ENCODE peak calls at places on chromosomes 11 and 22, in nine cellular contexts. T, I, J, U, F, W, C, A and Z are unnamed samples.

GRCh38 chr11:120814531-120815259 is 209.2 kb upstream of the TBCEL start:
- DNase-seq in C (no peak), F (no peak), A (no peak), U (no peak), I (no peak), W (no peak), T (no peak), J (no peak), Z (no peak)

GRCh38 chr11:112878228-112878627 is 83.0 kb upstream of the NCAM1 start:
- DNase-seq in U (peak; percentile 14), J (no peak), F (no peak), A (no peak), I (no peak), W (no peak), C (no peak), T (no peak), Z (no peak)

GRCh38 chr11:41499429-41499828 is 40.0 kb upstream of the LRRC4C start:
- DNase-seq in W (no peak), A (no peak), U (no peak), F (no peak), J (no peak), I (no peak), C (no peak), T (no peak), Z (no peak)

GRCh38 chr22:44147821-44148574 is 32.7 kb upstream of the PARVG start:
- DNase-seq in F (no peak), U (no peak), J (no peak), T (no peak), C (no peak), W (no peak), A (no peak), I (peak; percentile 54), Z (no peak)

GRCh38 chr11:29657709-29658108 is 359.1 kb downstream of the KCNA4 start:
- DNase-seq in T (peak; percentile 6), U (no peak), F (no peak), A (no peak), I (no peak), C (no peak), J (no peak), W (no peak), Z (no peak)

GRCh38 chr11:34531663-34532062 is 18.1 kb upstream of the ELF5 start:
- DNase-seq in I (no peak), C (no peak), T (no peak), U (no peak), W (no peak), J (no peak), F (no peak), A (no peak), Z (no peak)

GRCh38 chr22:17086301-17086700 is 1.5 kb downstream of the IL17RA start:
- DNase-seq in I (no peak), F (no peak), T (no peak), C (no peak), W (no peak), A (peak; percentile 60), U (no peak), J (no peak), Z (no peak)

GRCh38 chr11:43578346-43579170 is 102.0 kb upstream of the HSD17B12 start:
- DNase-seq in I (peak; percentile 34), U (no peak), C (no peak), J (no peak), T (no peak), A (no peak), F (no peak), W (no peak), Z (no peak)

GRCh38 chr22:48422900-48423480 is 1404.7 kb downstream of the BRD1 start:
- DNase-seq in F (no peak), C (no peak), U (no peak), I (no peak), W (no peak), T (no peak), A (peak; percentile 29), J (no peak), Z (no peak)

GRCh38 chr11:77661670-77662069 is 24.1 kb upstream of the CLNS1A start:
- DNase-seq in A (no peak), F (no peak), T (no peak), C (no peak), J (no peak), U (no peak), I (no peak), W (no peak), Z (no peak)

GRCh38 chr11:77658213-77659013 is 20.8 kb upstream of the CLNS1A start:
- DNase-seq in A (no peak), T (no peak), F (no peak), U (no peak), C (no peak), J (no peak), I (peak; percentile 53), W (no peak), Z (no peak)

GRCh38 chr11:77665240-77665965 is 27.8 kb upstream of the CLNS1A start:
- DNase-seq in W (no peak), U (no peak), I (no peak), T (no peak), C (no peak), A (no peak), F (no peak), J (no peak), Z (no peak)

GRCh38 chr11:77656362-77656761 is 18.8 kb upstream of the CLNS1A start:
- DNase-seq in I (no peak), W (no peak), C (no peak), T (no peak), J (no peak), U (no peak), A (no peak), F (no peak), Z (no peak)

GRCh38 chr11:77660947-77661346 is 23.4 kb upstream of the CLNS1A start:
- DNase-seq in F (no peak), A (no peak), W (no peak), I (no peak), J (no peak), C (no peak), T (no peak), U (no peak), Z (no peak)
- TF ChIP-seq CTCF in F (no peak), A (no peak), W (no peak), I (no peak), J (no peak), C (no peak), T (no peak), U (no peak), Z (no peak)

GRCh38 chr22:19665784-19666662 is 48.3 kb upstream of the SEPTIN5 start:
- DNase-seq in J (no peak), T (no peak), C (no peak), W (no peak), A (no peak), U (no peak), I (no peak), F (no peak), Z (no peak)
- TF ChIP-seq CTCF in J (no peak), T (no peak), C (no peak), W (no peak), A (no peak), U (no peak), I (no peak), F (no peak), Z (no peak)

DNA sequence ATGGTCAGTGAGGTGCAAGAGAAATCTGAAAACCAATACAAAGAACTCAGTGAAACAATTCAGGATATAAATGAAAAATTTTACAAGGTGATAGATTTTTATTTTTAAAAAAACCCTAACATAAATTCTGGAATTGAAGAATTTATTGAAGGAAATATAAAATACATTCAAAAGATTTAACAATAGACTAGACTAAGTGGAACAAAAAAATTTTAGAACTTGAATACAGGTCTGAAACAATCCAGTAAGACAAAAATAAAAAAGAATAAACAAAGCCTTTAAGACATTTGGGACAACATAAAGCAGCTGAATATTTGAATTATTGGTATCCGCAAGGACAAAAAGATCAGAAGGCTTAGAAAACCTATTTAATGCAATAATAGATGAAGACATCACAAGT is 8.7 kb downstream of the SPA17 start:
- DNase-seq in T (no peak), C (no peak), U (no peak), J (no peak), I (no peak), F (no peak), W (no peak), A (no peak), Z (no peak)
- TF ChIP-seq CTCF in T (no peak), C (no peak), U (no peak), J (no peak), I (no peak), F (no peak), W (no peak), A (no peak), Z (no peak)

GRCh38 chr11:127474735-127475134 is 474.2 kb upstream of the KIRREL3 start:
- DNase-seq in U (no peak), J (no peak), W (no peak), A (no peak), C (no peak), F (no peak), T (no peak), I (no peak), Z (no peak)

GRCh38 chr11:127470485-127470884 is 469.9 kb upstream of the KIRREL3 start:
- DNase-seq in I (no peak), F (no peak), W (no peak), A (no peak), J (peak; percentile 13), T (no peak), C (no peak), U (peak; percentile 14), Z (no peak)

DNA sequence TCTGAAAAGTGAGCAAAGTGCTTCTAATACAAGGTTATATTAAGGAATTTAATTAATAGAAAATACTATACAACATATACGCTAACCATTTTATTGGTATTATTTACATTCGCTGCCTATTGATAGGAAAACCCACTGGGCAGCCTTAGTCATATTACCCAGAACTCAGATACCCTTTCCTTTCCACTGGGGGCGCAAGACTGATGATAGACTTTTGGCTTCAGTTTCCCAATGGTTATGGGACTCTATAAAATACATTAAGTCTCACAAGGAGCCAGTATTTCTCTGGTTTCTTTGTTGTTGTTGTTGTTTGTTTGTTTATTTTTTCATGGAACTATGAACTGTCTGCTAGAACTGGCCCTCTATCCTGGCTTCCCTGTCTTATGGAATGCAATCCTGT is 471.1 kb upstream of the KIRREL3 start:
- DNase-seq in U (no peak), I (no peak), F (no peak), A (no peak), J (no peak), C (no peak), W (no peak), T (no peak), Z (no peak)
- TF ChIP-seq CTCF in U (no peak), I (no peak), F (no peak), A (no peak), J (no peak), C (no peak), W (no peak), T (no peak), Z (peak; percentile 16)

GRCh38 chr11:61293869-61294716 is 1.0 kb downstream of the VWCE start:
- DNase-seq in J (peak; percentile 33), A (peak; percentile 70), W (peak; percentile 17), F (no peak), I (peak; percentile 64), T (peak; percentile 42), C (peak; percentile 37), U (peak; percentile 29), Z (peak; percentile 17)
- TF ChIP-seq CTCF in J (no peak), A (no peak), W (no peak), F (no peak), I (no peak), T (no peak), C (no peak), U (no peak), Z (no peak)